ENCODE peak calls at places on chromosomes 11 and 22, in seven cellular contexts. One of them, this sample, is unnamed.

GRCh38 chr22:39547587-39547947 is 15.0 kb upstream of the RPS19BP1 start:
- DNase-seq in progenitor cell of endocrine pancreas: no peak
- DNase-seq in activated CD4-positive, alpha-beta T cell treated with anti-CD3 and anti-CD28 coated beads, Interleukin-2, amount 10 ng/mL, durations not matched to agents 7 days and 5 days: no peak
- DNase-seq in NCI-H1417: no peak
- DNase-seq in stimulated activated CD4-positive, alpha-beta T cell treated with anti-CD3 and anti-CD28 coated beads, Interleukin-4, amount 100 ng/mL, for 4 hours: no peak
- DNase-seq in NCI-H2081: no peak
- DNase-seq in HT1080: no peak
- DNase-seq in this sample: no peak

GRCh38 chr11:134818531-134818930 is 406.5 kb upstream of the B3GAT1 start:
- DNase-seq in progenitor cell of endocrine pancreas: no peak
- DNase-seq in activated CD4-positive, alpha-beta T cell treated with anti-CD3 and anti-CD28 coated beads, Interleukin-2, amount 10 ng/mL, durations not matched to agents 7 days and 5 days: no peak
- DNase-seq in NCI-H1417: no peak
- DNase-seq in stimulated activated CD4-positive, alpha-beta T cell treated with anti-CD3 and anti-CD28 coated beads, Interleukin-4, amount 100 ng/mL, for 4 hours: no peak
- DNase-seq in NCI-H2081: no peak
- DNase-seq in HT1080: no peak
- DNase-seq in this sample: no peak

GRCh38 chr11:3021125-3021524 is 29.0 kb upstream of the NAP1L4 start:
- DNase-seq in progenitor cell of endocrine pancreas: peak; percentile 43
- DNase-seq in activated CD4-positive, alpha-beta T cell treated with anti-CD3 and anti-CD28 coated beads, Interleukin-2, amount 10 ng/mL, durations not matched to agents 7 days and 5 days: peak; percentile 46
- DNase-seq in NCI-H1417: no peak
- DNase-seq in stimulated activated CD4-positive, alpha-beta T cell treated with anti-CD3 and anti-CD28 coated beads, Interleukin-4, amount 100 ng/mL, for 4 hours: no peak
- DNase-seq in NCI-H2081: peak; percentile 22
- DNase-seq in HT1080: no peak
- DNase-seq in this sample: peak; percentile 55

GRCh38 chr11:65648997-65649491 is 11.1 kb downstream of the SIPA1 start:
- DNase-seq in progenitor cell of endocrine pancreas: no peak
- DNase-seq in activated CD4-positive, alpha-beta T cell treated with anti-CD3 and anti-CD28 coated beads, Interleukin-2, amount 10 ng/mL, durations not matched to agents 7 days and 5 days: no peak
- DNase-seq in NCI-H1417: no peak
- DNase-seq in stimulated activated CD4-positive, alpha-beta T cell treated with anti-CD3 and anti-CD28 coated beads, Interleukin-4, amount 100 ng/mL, for 4 hours: no peak
- DNase-seq in NCI-H2081: no peak
- DNase-seq in HT1080: no peak
- DNase-seq in this sample: no peak

GRCh38 chr11:65868076-65868667 is 4.4 kb downstream of the EFEMP2 start:
- DNase-seq in progenitor cell of endocrine pancreas: no peak
- DNase-seq in activated CD4-positive, alpha-beta T cell treated with anti-CD3 and anti-CD28 coated beads, Interleukin-2, amount 10 ng/mL, durations not matched to agents 7 days and 5 days: no peak
- DNase-seq in NCI-H1417: no peak
- DNase-seq in stimulated activated CD4-positive, alpha-beta T cell treated with anti-CD3 and anti-CD28 coated beads, Interleukin-4, amount 100 ng/mL, for 4 hours: no peak
- DNase-seq in NCI-H2081: no peak
- DNase-seq in HT1080: no peak
- DNase-seq in this sample: peak; percentile 52

GRCh38 chr11:82892611-82893169 is 7.5 kb downstream of the PRCP start:
- DNase-seq in progenitor cell of endocrine pancreas: no peak
- DNase-seq in activated CD4-positive, alpha-beta T cell treated with anti-CD3 and anti-CD28 coated beads, Interleukin-2, amount 10 ng/mL, durations not matched to agents 7 days and 5 days: no peak
- DNase-seq in NCI-H1417: no peak
- DNase-seq in stimulated activated CD4-positive, alpha-beta T cell treated with anti-CD3 and anti-CD28 coated beads, Interleukin-4, amount 100 ng/mL, for 4 hours: no peak
- DNase-seq in NCI-H2081: no peak
- DNase-seq in HT1080: no peak
- DNase-seq in this sample: no peak

GRCh38 chr11:278001-278951 is at the start of gene NLRP6:
- DNase-seq in progenitor cell of endocrine pancreas: no peak
- DNase-seq in activated CD4-positive, alpha-beta T cell treated with anti-CD3 and anti-CD28 coated beads, Interleukin-2, amount 10 ng/mL, durations not matched to agents 7 days and 5 days: no peak
- DNase-seq in NCI-H1417: no peak
- DNase-seq in stimulated activated CD4-positive, alpha-beta T cell treated with anti-CD3 and anti-CD28 coated beads, Interleukin-4, amount 100 ng/mL, for 4 hours: no peak
- DNase-seq in NCI-H2081: no peak
- DNase-seq in HT1080: no peak
- DNase-seq in this sample: no peak

GRCh38 chr11:61969838-61970452 is 2.5 kb upstream of the FTH1 start:
- DNase-seq in progenitor cell of endocrine pancreas: no peak
- DNase-seq in activated CD4-positive, alpha-beta T cell treated with anti-CD3 and anti-CD28 coated beads, Interleukin-2, amount 10 ng/mL, durations not matched to agents 7 days and 5 days: no peak
- DNase-seq in NCI-H1417: no peak
- DNase-seq in stimulated activated CD4-positive, alpha-beta T cell treated with anti-CD3 and anti-CD28 coated beads, Interleukin-4, amount 100 ng/mL, for 4 hours: no peak
- DNase-seq in NCI-H2081: no peak
- DNase-seq in HT1080: peak; percentile 81
- DNase-seq in this sample: no peak

GRCh38 chr11:128752379-128752778 is 58.5 kb downstream of the FLI1 start:
- DNase-seq in progenitor cell of endocrine pancreas: no peak
- DNase-seq in activated CD4-positive, alpha-beta T cell treated with anti-CD3 and anti-CD28 coated beads, Interleukin-2, amount 10 ng/mL, durations not matched to agents 7 days and 5 days: no peak
- DNase-seq in NCI-H1417: no peak
- DNase-seq in stimulated activated CD4-positive, alpha-beta T cell treated with anti-CD3 and anti-CD28 coated beads, Interleukin-4, amount 100 ng/mL, for 4 hours: no peak
- DNase-seq in NCI-H2081: no peak
- DNase-seq in HT1080: no peak
- DNase-seq in this sample: no peak

GRCh38 chr11:73210916-73211667 is 7.0 kb upstream of the P2RY2 start:
- DNase-seq in progenitor cell of endocrine pancreas: no peak
- DNase-seq in activated CD4-positive, alpha-beta T cell treated with anti-CD3 and anti-CD28 coated beads, Interleukin-2, amount 10 ng/mL, durations not matched to agents 7 days and 5 days: no peak
- DNase-seq in NCI-H1417: no peak
- DNase-seq in stimulated activated CD4-positive, alpha-beta T cell treated with anti-CD3 and anti-CD28 coated beads, Interleukin-4, amount 100 ng/mL, for 4 hours: no peak
- DNase-seq in NCI-H2081: no peak
- DNase-seq in HT1080: no peak
- DNase-seq in this sample: no peak

GRCh38 chr11:85930879-85931366 is 75.7 kb downstream of the CCDC83 start:
- DNase-seq in progenitor cell of endocrine pancreas: no peak
- DNase-seq in activated CD4-positive, alpha-beta T cell treated with anti-CD3 and anti-CD28 coated beads, Interleukin-2, amount 10 ng/mL, durations not matched to agents 7 days and 5 days: no peak
- DNase-seq in NCI-H1417: no peak
- DNase-seq in stimulated activated CD4-positive, alpha-beta T cell treated with anti-CD3 and anti-CD28 coated beads, Interleukin-4, amount 100 ng/mL, for 4 hours: no peak
- DNase-seq in NCI-H2081: no peak
- DNase-seq in HT1080: no peak
- DNase-seq in this sample: peak; percentile 100

GRCh38 chr11:121648306-121648705 is 195.5 kb upstream of the SORL1-AS1 start:
- DNase-seq in progenitor cell of endocrine pancreas: no peak
- DNase-seq in activated CD4-positive, alpha-beta T cell treated with anti-CD3 and anti-CD28 coated beads, Interleukin-2, amount 10 ng/mL, durations not matched to agents 7 days and 5 days: no peak
- DNase-seq in NCI-H1417: no peak
- DNase-seq in stimulated activated CD4-positive, alpha-beta T cell treated with anti-CD3 and anti-CD28 coated beads, Interleukin-4, amount 100 ng/mL, for 4 hours: no peak
- DNase-seq in NCI-H2081: no peak
- DNase-seq in HT1080: no peak
- DNase-seq in this sample: no peak

GRCh38 chr11:79626135-79626748 is 185.4 kb upstream of the TENM4 start:
- DNase-seq in progenitor cell of endocrine pancreas: no peak
- DNase-seq in activated CD4-positive, alpha-beta T cell treated with anti-CD3 and anti-CD28 coated beads, Interleukin-2, amount 10 ng/mL, durations not matched to agents 7 days and 5 days: no peak
- DNase-seq in NCI-H1417: no peak
- DNase-seq in stimulated activated CD4-positive, alpha-beta T cell treated with anti-CD3 and anti-CD28 coated beads, Interleukin-4, amount 100 ng/mL, for 4 hours: no peak
- DNase-seq in NCI-H2081: no peak
- DNase-seq in HT1080: no peak
- DNase-seq in this sample: no peak

GRCh38 chr11:10809373-10810199 is 860 bp upstream of the EIF4G2 start:
- DNase-seq in progenitor cell of endocrine pancreas: no peak
- DNase-seq in activated CD4-positive, alpha-beta T cell treated with anti-CD3 and anti-CD28 coated beads, Interleukin-2, amount 10 ng/mL, durations not matched to agents 7 days and 5 days: peak; percentile 51
- DNase-seq in NCI-H1417: no peak
- DNase-seq in stimulated activated CD4-positive, alpha-beta T cell treated with anti-CD3 and anti-CD28 coated beads, Interleukin-4, amount 100 ng/mL, for 4 hours: peak; percentile 23
- DNase-seq in NCI-H2081: peak; percentile 61
- DNase-seq in HT1080: peak; percentile 76
- DNase-seq in this sample: peak; percentile 86

GRCh38 chr11:130827697-130828377 is 88.4 kb downstream of the SNX19 start:
- DNase-seq in progenitor cell of endocrine pancreas: peak; percentile 37
- DNase-seq in activated CD4-positive, alpha-beta T cell treated with anti-CD3 and anti-CD28 coated beads, Interleukin-2, amount 10 ng/mL, durations not matched to agents 7 days and 5 days: no peak
- DNase-seq in NCI-H1417: no peak
- DNase-seq in stimulated activated CD4-positive, alpha-beta T cell treated with anti-CD3 and anti-CD28 coated beads, Interleukin-4, amount 100 ng/mL, for 4 hours: no peak
- DNase-seq in NCI-H2081: no peak
- DNase-seq in HT1080: peak; percentile 76
- DNase-seq in this sample: peak; percentile 24

GRCh38 chr22:30947163-30947820 is 21.3 kb downstream of the MORC2 start:
- DNase-seq in progenitor cell of endocrine pancreas: no peak
- DNase-seq in activated CD4-positive, alpha-beta T cell treated with anti-CD3 and anti-CD28 coated beads, Interleukin-2, amount 10 ng/mL, durations not matched to agents 7 days and 5 days: no peak
- DNase-seq in NCI-H1417: peak; percentile 67
- DNase-seq in stimulated activated CD4-positive, alpha-beta T cell treated with anti-CD3 and anti-CD28 coated beads, Interleukin-4, amount 100 ng/mL, for 4 hours: no peak
- DNase-seq in NCI-H2081: peak; percentile 57
- DNase-seq in HT1080: no peak
- DNase-seq in this sample: no peak

GRCh38 chr11:45267660-45268340 is 18.3 kb downstream of the SYT13 start:
- DNase-seq in progenitor cell of endocrine pancreas: no peak
- DNase-seq in activated CD4-positive, alpha-beta T cell treated with anti-CD3 and anti-CD28 coated beads, Interleukin-2, amount 10 ng/mL, durations not matched to agents 7 days and 5 days: no peak
- DNase-seq in NCI-H1417: no peak
- DNase-seq in stimulated activated CD4-positive, alpha-beta T cell treated with anti-CD3 and anti-CD28 coated beads, Interleukin-4, amount 100 ng/mL, for 4 hours: no peak
- DNase-seq in NCI-H2081: no peak
- DNase-seq in HT1080: no peak
- DNase-seq in this sample: peak; percentile 92

GRCh38 chr22:49749227-49749626 is 78.4 kb downstream of the BRD1 start:
- DNase-seq in progenitor cell of endocrine pancreas: no peak
- DNase-seq in activated CD4-positive, alpha-beta T cell treated with anti-CD3 and anti-CD28 coated beads, Interleukin-2, amount 10 ng/mL, durations not matched to agents 7 days and 5 days: no peak
- DNase-seq in NCI-H1417: no peak
- DNase-seq in stimulated activated CD4-positive, alpha-beta T cell treated with anti-CD3 and anti-CD28 coated beads, Interleukin-4, amount 100 ng/mL, for 4 hours: no peak
- DNase-seq in NCI-H2081: no peak
- DNase-seq in HT1080: no peak
- DNase-seq in this sample: no peak